ENCODE peak calls at places on chromosomes 2 and 18, in four cellular contexts. One of them, this sample, is unnamed. For H3K27me3, the result is how much of the 10 kb centered on the place peaks cover.

GRCh38 chr2:237924164-237924534 is 42.7 kb upstream of the UBE2F start:
- DNase-seq in PC-9: no peak
- DNase-seq in lung: no peak
- DNase-seq in right atrium auricular region: no peak
- DNase-seq in this sample: no peak

GRCh38 chr18:12287684-12288405 is 20.2 kb upstream of the TUBB6 start:
- DNase-seq in right atrium auricular region: peak
- DNase-seq in PC-9: peak
- DNase-seq in lung: peak
- DNase-seq in this sample: peak

GRCh38 chr2:71240794-71241193 is 13.9 kb upstream of the PAIP2B start:
- DNase-seq in PC-9: no peak
- DNase-seq in lung: no peak
- DNase-seq in right atrium auricular region: no peak
- DNase-seq in this sample: no peak

GRCh38 chr2:10564876-10565425 is 116.8 kb upstream of the ODC1 start:
- DNase-seq in PC-9: no peak
- DNase-seq in right atrium auricular region: no peak
- DNase-seq in lung: no peak
- DNase-seq in this sample: no peak

GRCh38 chr2:200765139-200765951 is 46.4 kb upstream of the BZW1 start:
- DNase-seq in PC-9: peak
- DNase-seq in lung: no peak
- DNase-seq in right atrium auricular region: no peak
- DNase-seq in this sample: peak

GRCh38 chr2:120681181-120681580 is 54.5 kb upstream of the GLI2 start:
- DNase-seq in PC-9: no peak
- DNase-seq in lung: no peak
- DNase-seq in right atrium auricular region: no peak
- DNase-seq in this sample: no peak

GRCh38 chr2:52862801-52863200 is 904.8 kb upstream of the CHAC2 start:
- DNase-seq in PC-9: no peak
- DNase-seq in lung: no peak
- DNase-seq in right atrium auricular region: no peak
- DNase-seq in this sample: no peak

GRCh38 chr18:29012364-29012763 is 835.4 kb upstream of the CDH2 start:
- DNase-seq in PC-9: no peak
- DNase-seq in right atrium auricular region: no peak
- DNase-seq in lung: no peak
- DNase-seq in this sample: no peak

GRCh38 chr2:8407332-8407731 is 274.5 kb upstream of the ID2 start:
- DNase-seq in lung: no peak
- DNase-seq in PC-9: no peak
- DNase-seq in right atrium auricular region: no peak
- DNase-seq in this sample: no peak

GRCh38 chr2:18244840-18245239 is 315.6 kb downstream of the RDH14 start:
- DNase-seq in PC-9: no peak
- DNase-seq in right atrium auricular region: no peak
- DNase-seq in lung: no peak
- DNase-seq in this sample: no peak

GRCh38 chr2:119181391-119181790 is 22.8 kb upstream of the C1QL2 start:
- DNase-seq in PC-9: no peak
- DNase-seq in lung: no peak
- DNase-seq in right atrium auricular region: no peak
- DNase-seq in this sample: no peak

GRCh38 chr18:29874519-29875098 is 1167.9 kb downstream of the DSC3 start:
- DNase-seq in right atrium auricular region: no peak
- DNase-seq in PC-9: peak
- DNase-seq in lung: no peak
- DNase-seq in this sample: peak

GRCh38 chr2:160054984-160055725 is 7.3 kb downstream of the PLA2R1 start:
- DNase-seq in right atrium auricular region: no peak
- DNase-seq in PC-9: no peak
- DNase-seq in lung: no peak
- DNase-seq in this sample: no peak

GRCh38 chr18:62741584-62741983 is 26.2 kb downstream of the PHLPP1 start:
- DNase-seq in lung: no peak
- DNase-seq in right atrium auricular region: no peak
- DNase-seq in PC-9: no peak
- DNase-seq in this sample: no peak

GRCh38 chr2:158199928-158200650 is 98.4 kb downstream of the UPP2 start:
- DNase-seq in right atrium auricular region: no peak
- DNase-seq in PC-9: no peak
- DNase-seq in lung: no peak
- DNase-seq in this sample: no peak

GRCh38 chr2:8541223-8541622 is 140.6 kb upstream of the ID2 start:
- DNase-seq in lung: no peak
- DNase-seq in PC-9: no peak
- DNase-seq in right atrium auricular region: no peak
- DNase-seq in this sample: no peak

GRCh38 chr18:44179693-44180092 is 501.0 kb upstream of the SETBP1 start:
- DNase-seq in lung: no peak
- DNase-seq in right atrium auricular region: no peak
- DNase-seq in PC-9: no peak
- DNase-seq in this sample: no peak

GRCh38 chr2:7027961-7028655 is 110.9 kb downstream of the RNF144A start:
- DNase-seq in lung: no peak
- DNase-seq in right atrium auricular region: no peak
- DNase-seq in PC-9: no peak
- DNase-seq in this sample: no peak

GRCh38 chr2:181457741-181458425 is 697 bp downstream of the ITGA4 start:
- DNase-seq in lung: no peak
- DNase-seq in PC-9: no peak
- DNase-seq in right atrium auricular region: no peak
- DNase-seq in this sample: no peak

GRCh38 chr2:191625016-191625415 is 52.9 kb upstream of the NABP1 start:
- DNase-seq in right atrium auricular region: no peak
- DNase-seq in lung: no peak
- DNase-seq in PC-9: no peak
- DNase-seq in this sample: no peak

GRCh38 chr2:29066271-29066860 is 8.0 kb downstream of the PCARE start:
- DNase-seq in PC-9: no peak
- DNase-seq in lung: no peak
- DNase-seq in right atrium auricular region: peak
- DNase-seq in this sample: peak

GRCh38 chr2:238942941-238943715 is 95.2 kb downstream of the TWIST2 start:
- DNase-seq in right atrium auricular region: peak
- DNase-seq in lung: peak
- DNase-seq in PC-9: no peak
- DNase-seq in this sample: no peak

GRCh38 chr2:120531863-120532600 is 186.1 kb downstream of the INHBB start:
- DNase-seq in PC-9: no peak
- DNase-seq in lung: no peak
- DNase-seq in right atrium auricular region: no peak
- DNase-seq in this sample: no peak

GRCh38 chr2:241701155-241701404 is 759 bp upstream of the ING5 start:
- DNase-seq in PC-9: no peak
- DNase-seq in right atrium auricular region: peak
- DNase-seq in lung: no peak
- DNase-seq in this sample: no peak

GRCh38 chr2:161946489-161947107 is 127.4 kb downstream of the DPP4 start:
- DNase-seq in lung: no peak
- DNase-seq in PC-9: no peak
- DNase-seq in right atrium auricular region: no peak
- DNase-seq in this sample: no peak

GRCh38 chr2:109401370-109401769 is 212.4 kb downstream of the SEPTIN10 start:
- DNase-seq in PC-9: no peak
- DNase-seq in right atrium auricular region: no peak
- DNase-seq in lung: no peak
- DNase-seq in this sample: no peak
- TF ChIP-seq CTCF in PC-9: no peak
- TF ChIP-seq CTCF in right atrium auricular region: no peak
- TF ChIP-seq CTCF in lung: no peak
- TF ChIP-seq CTCF in this sample: no peak

DNA sequence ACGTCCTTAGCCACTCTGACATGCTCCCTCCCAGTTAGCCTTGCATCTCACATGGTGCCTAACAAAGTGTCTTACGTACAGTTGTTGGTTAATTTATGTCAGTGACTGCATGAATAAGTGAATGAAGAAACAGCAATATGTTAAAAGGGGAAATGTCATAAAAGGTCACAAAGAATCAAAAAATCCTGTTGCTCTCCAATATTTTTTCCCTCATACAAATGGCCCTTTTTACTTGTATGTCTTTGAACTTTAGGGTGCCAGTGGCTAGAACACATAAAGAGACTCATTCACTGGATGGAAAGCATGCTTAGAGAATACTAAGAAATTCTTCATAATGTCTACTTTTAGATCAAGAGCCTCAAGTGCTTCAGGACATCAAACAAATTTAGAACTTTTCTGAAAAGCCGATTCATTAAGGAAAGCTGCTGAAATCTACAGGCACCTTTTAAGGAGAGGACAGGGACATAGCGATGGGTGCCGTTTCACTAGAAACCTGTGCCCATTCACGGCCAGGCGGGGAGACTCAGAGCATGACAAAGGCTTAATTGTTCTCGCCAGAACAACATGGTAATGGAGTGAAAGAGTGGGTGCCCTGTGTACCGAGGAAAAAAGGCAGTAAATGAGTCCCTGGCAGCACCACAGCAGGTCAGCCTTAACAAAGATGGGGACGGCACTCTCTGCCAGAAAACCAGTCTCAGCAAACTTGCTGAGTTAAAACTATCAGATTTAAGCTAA is 71.7 kb upstream of the SPTBN1 start:
- DNase-seq in right atrium auricular region: no peak
- DNase-seq in PC-9: no peak
- DNase-seq in lung: no peak
- DNase-seq in this sample: no peak
- H3K27ac ChIP-seq in right atrium auricular region: peak
- H3K27ac ChIP-seq in PC-9: no peak
- H3K27ac ChIP-seq in lung: no peak
- H3K27ac ChIP-seq in this sample: no peak

GRCh38 chr2:201928363-201928762 is 105.3 kb upstream of the FZD7 start:
- DNase-seq in PC-9: no peak
- DNase-seq in right atrium auricular region: no peak
- DNase-seq in lung: no peak
- DNase-seq in this sample: no peak
- H3K27me3 ChIP-seq in PC-9: under half
- H3K27me3 ChIP-seq in right atrium auricular region: under half
- H3K27me3 ChIP-seq in lung: under half
- H3K27me3 ChIP-seq in this sample: under half

GRCh38 chr18:71431689-71432088 is 1112.5 kb downstream of the CBLN2 start:
- DNase-seq in right atrium auricular region: no peak
- DNase-seq in PC-9: no peak
- DNase-seq in lung: no peak
- DNase-seq in this sample: no peak

GRCh38 chr18:71431171-71431570 is 1113.0 kb downstream of the CBLN2 start:
- DNase-seq in PC-9: no peak
- DNase-seq in right atrium auricular region: no peak
- DNase-seq in lung: no peak
- DNase-seq in this sample: no peak

DNA sequence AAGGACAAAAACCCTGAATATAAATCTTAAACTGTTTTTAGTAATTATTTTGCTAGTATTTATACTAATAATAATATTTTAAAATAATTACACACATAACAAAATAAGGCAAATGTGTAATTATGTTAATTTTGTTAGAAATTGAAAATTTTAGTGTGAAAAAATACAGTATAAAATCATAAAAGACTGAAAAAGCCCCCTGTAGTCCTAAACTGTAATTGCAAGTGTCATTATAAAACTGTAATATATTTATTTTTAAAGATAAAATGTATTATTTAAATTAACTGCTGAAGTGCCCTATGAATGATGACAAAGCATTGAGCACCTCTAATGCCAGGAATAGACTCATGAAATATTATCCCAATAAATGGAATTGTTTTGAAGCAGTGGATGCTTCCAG is 1117.7 kb downstream of the CBLN2 start:
- DNase-seq in PC-9: no peak
- DNase-seq in lung: no peak
- DNase-seq in right atrium auricular region: no peak
- DNase-seq in this sample: no peak
- TF ChIP-seq CTCF in PC-9: peak
- TF ChIP-seq CTCF in lung: no peak
- TF ChIP-seq CTCF in right atrium auricular region: no peak
- TF ChIP-seq CTCF in this sample: no peak

GRCh38 chr2:15884790-15885189 is 55.6 kb upstream of the MYCN start:
- DNase-seq in lung: no peak
- DNase-seq in PC-9: no peak
- DNase-seq in right atrium auricular region: no peak
- DNase-seq in this sample: no peak
- H3K27ac ChIP-seq in lung: no peak
- H3K27ac ChIP-seq in PC-9: no peak
- H3K27ac ChIP-seq in right atrium auricular region: no peak
- H3K27ac ChIP-seq in this sample: no peak

DNA sequence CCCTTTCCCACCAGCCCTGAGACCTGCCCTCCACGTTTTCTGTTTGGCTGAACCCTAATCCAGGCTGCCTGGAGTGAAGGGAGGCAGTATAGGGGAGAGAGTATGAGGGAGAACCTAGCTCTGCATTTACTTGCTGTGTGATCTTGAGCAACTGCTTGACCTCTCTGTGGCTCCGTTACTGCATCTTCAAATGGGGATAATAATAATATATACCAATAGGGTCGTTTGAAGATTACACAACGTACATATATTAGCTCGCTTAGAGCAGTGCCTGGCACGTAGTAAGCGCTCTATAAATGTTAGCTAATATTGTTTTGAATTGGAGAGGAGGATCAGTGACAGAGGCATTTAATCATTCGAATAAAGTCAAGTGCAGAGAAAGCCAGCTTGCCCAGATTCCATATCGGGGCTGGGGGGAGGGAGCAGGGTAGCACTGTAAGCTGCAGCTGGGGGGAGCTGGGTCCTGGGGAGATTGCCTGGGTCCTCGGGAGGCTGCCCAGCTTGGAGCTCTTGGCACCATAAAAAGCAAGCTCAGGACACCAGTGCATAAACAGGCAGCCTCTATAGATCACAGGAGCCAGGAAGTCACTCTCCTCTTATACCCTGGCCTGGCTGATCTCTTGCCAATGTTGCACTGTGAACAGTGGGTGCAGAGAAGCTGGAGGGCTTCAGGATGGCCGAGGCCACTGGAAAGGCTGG is 19.1 kb downstream of the KCNK3 start:
- DNase-seq in right atrium auricular region: no peak
- DNase-seq in PC-9: no peak
- DNase-seq in lung: no peak
- DNase-seq in this sample: no peak
- H3K27me3 ChIP-seq in right atrium auricular region: under half
- H3K27me3 ChIP-seq in PC-9: under half
- H3K27me3 ChIP-seq in lung: under half
- H3K27me3 ChIP-seq in this sample: under half

GRCh38 chr2:113979172-113980128 is 89.6 kb downstream of the ACTR3 start:
- DNase-seq in PC-9: no peak
- DNase-seq in right atrium auricular region: no peak
- DNase-seq in lung: no peak
- DNase-seq in this sample: no peak
- TF ChIP-seq CTCF in PC-9: peak
- TF ChIP-seq CTCF in right atrium auricular region: peak
- TF ChIP-seq CTCF in lung: peak
- TF ChIP-seq CTCF in this sample: peak